ENCODE peak calls at places on chromosomes 16 and 17, in ten cellular contexts. W, O, T, V, Z, U, X, K, D and S are unnamed samples.

GRCh38 chr16:72845322-72846020 is 202.5 kb downstream of the ZFHX3 start:
- DNase-seq in V (no peak), W (no peak), D (no peak), O (no peak), U (no peak), K (no peak), Z (no peak), X (no peak), T (no peak), S (no peak)

GRCh38 chr17:79174905-79175856 is 100.6 kb downstream of the ENGASE start:
- DNase-seq in Z (no peak), W (peak), D (no peak), T (no peak), U (peak), X (no peak), O (peak), K (no peak), V (peak), S (no peak)

GRCh38 chr17:77741109-77741508 is 217.4 kb upstream of the TNRC6C start:
- DNase-seq in K (no peak), V (peak), T (no peak), X (no peak), W (no peak), Z (peak), O (no peak), D (no peak), U (peak), S (no peak)

GRCh38 chr17:81867952-81868673 is 3.0 kb downstream of the ARHGDIA start:
- DNase-seq in K (peak), Z (no peak), V (peak), O (no peak), U (no peak), X (no peak), T (no peak), D (no peak), W (no peak), S (no peak)

GRCh38 chr16:49111351-49111750 is 170.3 kb downstream of the CBLN1 start:
- DNase-seq in U (no peak), V (no peak), W (no peak), K (no peak), D (no peak), T (no peak), Z (no peak), X (no peak), O (no peak), S (no peak)

GRCh38 chr16:4064950-4065352 is 51.3 kb downstream of the ADCY9 start:
- DNase-seq in Z (peak), W (no peak), V (no peak), K (no peak), X (no peak), T (no peak), D (no peak), O (no peak), U (no peak), S (no peak)

GRCh38 chr17:34721326-34721725 is 141.9 kb downstream of the TMEM132E start:
- DNase-seq in K (no peak), V (no peak), O (peak), X (no peak), U (no peak), D (no peak), Z (no peak), T (no peak), W (no peak), S (no peak)

GRCh38 chr16:88491560-88492310 is 38.7 kb downstream of the ZFPM1 start:
- DNase-seq in W (no peak), X (no peak), O (no peak), D (no peak), T (no peak), V (no peak), U (no peak), K (no peak), Z (no peak), S (no peak)

GRCh38 chr17:43401293-43401692 is 2.5 kb downstream of the ARL4D start:
- DNase-seq in W (peak), O (peak), U (peak), X (no peak), V (peak), Z (no peak), D (no peak), K (no peak), T (no peak), S (peak)

GRCh38 chr16:66364959-66365306 is 1.6 kb upstream of the CDH5 start:
- DNase-seq in D (no peak), K (no peak), W (no peak), T (no peak), V (no peak), O (peak), X (no peak), U (no peak), Z (no peak), S (no peak)

GRCh38 chr17:9897569-9897968 is 7.5 kb downstream of the RCVRN start:
- DNase-seq in U (no peak), D (no peak), Z (no peak), T (no peak), K (no peak), W (no peak), X (no peak), V (no peak), O (no peak), S (no peak)

GRCh38 chr17:42459256-42459982 is 741 bp downstream of the ATP6V0A1 start:
- DNase-seq in D (no peak), W (peak), K (peak), O (peak), X (no peak), Z (peak), U (peak), V (peak), T (peak), S (peak)

GRCh38 chr16:52470601-52471000 is 76.3 kb downstream of the TOX3 start:
- DNase-seq in T (no peak), K (no peak), D (no peak), Z (no peak), O (no peak), X (no peak), W (no peak), V (no peak), U (no peak), S (no peak)

GRCh38 chr17:8918811-8919210 is 46.7 kb downstream of the PIK3R5 start:
- DNase-seq in U (peak), D (no peak), X (no peak), V (no peak), O (peak), Z (no peak), W (no peak), T (no peak), K (no peak), S (peak)

GRCh38 chr17:68961204-68961893 is 6.2 kb upstream of the ABCA8 start:
- DNase-seq in V (no peak), Z (no peak), U (no peak), X (no peak), T (peak), O (no peak), K (no peak), W (no peak), D (no peak), S (no peak)

GRCh38 chr16:59047114-59047513 is 313.0 kb upstream of the GOT2 start:
- DNase-seq in T (no peak), W (no peak), X (no peak), K (no peak), D (no peak), O (no peak), V (peak), Z (no peak), U (peak), S (no peak)

GRCh38 chr16:74487634-74488495 is 66.6 kb upstream of the CLEC18B start:
- DNase-seq in D (no peak), K (no peak), X (no peak), T (no peak), V (no peak), W (no peak), O (no peak), Z (no peak), U (no peak), S (no peak)

GRCh38 chr16:23996258-23996955 is 160.6 kb downstream of the PRKCB start:
- DNase-seq in V (no peak), D (no peak), X (no peak), Z (no peak), T (no peak), W (no peak), U (no peak), K (no peak), O (peak), S (no peak)

GRCh38 chr16:69873783-69874182 is 77.4 kb upstream of the CLEC18A start:
- DNase-seq in V (no peak), W (no peak), K (no peak), D (no peak), U (no peak), Z (no peak), O (no peak), T (no peak), X (no peak), S (no peak)

GRCh38 chr16:53626161-53626560 is 77.5 kb downstream of the RPGRIP1L start:
- DNase-seq in W (no peak), U (no peak), T (no peak), Z (no peak), D (no peak), V (no peak), O (no peak), X (no peak), K (no peak), S (no peak)

GRCh38 chr17:48310748-48311213 is 119.2 kb downstream of the SKAP1 start:
- DNase-seq in K (no peak), Z (no peak), U (no peak), W (no peak), X (no peak), D (no peak), O (no peak), V (no peak), T (no peak), S (no peak)

GRCh38 chr16:74740795-74741304 is 33.8 kb downstream of the FA2H start:
- DNase-seq in X (no peak), K (no peak), D (no peak), Z (no peak), O (peak), T (peak), U (no peak), V (peak), W (peak), S (no peak)

GRCh38 chr17:44112284-44113280 is 10.9 kb downstream of the HDAC5 start:
- DNase-seq in O (no peak), U (no peak), V (no peak), K (no peak), Z (no peak), X (no peak), T (no peak), W (no peak), D (no peak), S (no peak)

GRCh38 chr16:84471316-84471715 is 33.1 kb downstream of the MEAK7 start:
- DNase-seq in T (no peak), O (no peak), U (no peak), D (no peak), W (no peak), Z (no peak), V (no peak), K (no peak), X (no peak), S (no peak)

GRCh38 chr16:89277049-89277448 is 59.5 kb downstream of the ZNF778 start:
- DNase-seq in U (no peak), D (no peak), X (no peak), V (no peak), W (no peak), K (no peak), Z (no peak), T (no peak), O (no peak), S (no peak)

GRCh38 chr16:17335826-17336492 is 134.8 kb downstream of the XYLT1 start:
- DNase-seq in D (no peak), V (no peak), T (no peak), W (no peak), K (no peak), U (no peak), X (no peak), O (no peak), Z (no peak), S (no peak)